ENCODE peak calls at places on chromosomes 2 and 18, in seven cellular contexts. One of them, this sample, is unnamed.

GRCh38 chr18:78519394-78520062 is 460.1 kb upstream of the SALL3 start:
- DNase-seq in anterior cingulate cortex: no peak
- DNase-seq in left lobe of liver: peak
- DNase-seq in GM20000: no peak
- DNase-seq in IMR-90: no peak
- DNase-seq in posterior vena cava: no peak
- DNase-seq in right lobe of liver: peak
- DNase-seq in this sample: no peak

GRCh38 chr2:134745023-134745422 is 26.2 kb upstream of the TMEM163 start:
- DNase-seq in anterior cingulate cortex: no peak
- DNase-seq in IMR-90: no peak
- DNase-seq in posterior vena cava: no peak
- DNase-seq in right lobe of liver: no peak
- DNase-seq in GM20000: no peak
- DNase-seq in left lobe of liver: no peak
- DNase-seq in this sample: no peak

GRCh38 chr18:22977847-22978701 is 44.9 kb downstream of the RBBP8 start:
- DNase-seq in left lobe of liver: no peak
- DNase-seq in right lobe of liver: no peak
- DNase-seq in GM20000: peak
- DNase-seq in posterior vena cava: no peak
- DNase-seq in anterior cingulate cortex: no peak
- DNase-seq in IMR-90: peak
- DNase-seq in this sample: peak

GRCh38 chr2:55099878-55100820 is 49.9 kb upstream of the RTN4 start:
- DNase-seq in IMR-90: peak
- DNase-seq in anterior cingulate cortex: no peak
- DNase-seq in right lobe of liver: no peak
- DNase-seq in left lobe of liver: no peak
- DNase-seq in GM20000: no peak
- DNase-seq in posterior vena cava: no peak
- DNase-seq in this sample: no peak

GRCh38 chr2:31049264-31049663 is 89.0 kb downstream of the GALNT14 start:
- DNase-seq in left lobe of liver: no peak
- DNase-seq in right lobe of liver: peak
- DNase-seq in GM20000: no peak
- DNase-seq in IMR-90: no peak
- DNase-seq in posterior vena cava: no peak
- DNase-seq in anterior cingulate cortex: no peak
- DNase-seq in this sample: no peak

GRCh38 chr2:5164806-5165525 is 527.2 kb upstream of the SOX11 start:
- DNase-seq in left lobe of liver: no peak
- DNase-seq in anterior cingulate cortex: no peak
- DNase-seq in posterior vena cava: no peak
- DNase-seq in IMR-90: peak
- DNase-seq in right lobe of liver: no peak
- DNase-seq in GM20000: no peak
- DNase-seq in this sample: no peak

GRCh38 chr2:195706161-195706900 is 49.3 kb downstream of the SLC39A10 start:
- DNase-seq in IMR-90: peak
- DNase-seq in posterior vena cava: no peak
- DNase-seq in left lobe of liver: no peak
- DNase-seq in anterior cingulate cortex: no peak
- DNase-seq in right lobe of liver: no peak
- DNase-seq in GM20000: no peak
- DNase-seq in this sample: peak

GRCh38 chr2:219206442-219207253 is at the start of gene ZFAND2B:
- DNase-seq in left lobe of liver: peak
- DNase-seq in anterior cingulate cortex: peak
- DNase-seq in posterior vena cava: peak
- DNase-seq in GM20000: peak
- DNase-seq in IMR-90: peak
- DNase-seq in right lobe of liver: peak
- DNase-seq in this sample: peak

GRCh38 chr18:23632615-23633014 is 30.1 kb downstream of the ANKRD29 start:
- DNase-seq in IMR-90: no peak
- DNase-seq in posterior vena cava: no peak
- DNase-seq in right lobe of liver: no peak
- DNase-seq in GM20000: no peak
- DNase-seq in anterior cingulate cortex: no peak
- DNase-seq in left lobe of liver: no peak
- DNase-seq in this sample: no peak

GRCh38 chr2:112541315-112542122 is 746 bp upstream of the POLR1B start:
- DNase-seq in posterior vena cava: peak
- DNase-seq in anterior cingulate cortex: no peak
- DNase-seq in IMR-90: peak
- DNase-seq in left lobe of liver: no peak
- DNase-seq in right lobe of liver: no peak
- DNase-seq in GM20000: peak
- DNase-seq in this sample: peak